ENCODE peak calls at places on chromosome 16, in seven cellular contexts. Q is cardiac fibroblast, T is epithelial cell of esophagus, A is stomach, L is neural progenitor cell, X is Peyer's patch, O is tibial artery. R is an unnamed sample.

GRCh38 chr16:30813821-30814189 is 26.8 kb upstream of the ZNF629 start:
- DNase-seq in Q (no peak), T (peak), A (no peak), L (no peak), X (no peak), O (no peak), R (no peak)

GRCh38 chr16:79008869-79009179 is 591.7 kb downstream of the MAF start:
- DNase-seq in Q (no peak), T (peak), A (no peak), L (no peak), X (no peak), O (no peak), R (no peak)

GRCh38 chr16:19625039-19625438 is 69.5 kb downstream of the VPS35L start:
- DNase-seq in Q (no peak), T (no peak), A (no peak), L (no peak), X (no peak), O (no peak), R (no peak)

GRCh38 chr16:26345951-26346350 is 654.2 kb downstream of the HS3ST4 start:
- DNase-seq in Q (no peak), T (no peak), A (no peak), L (no peak), X (no peak), O (no peak), R (no peak)

GRCh38 chr16:56950881-56951771 is 10.6 kb upstream of the CETP start:
- DNase-seq in Q (peak), T (peak), A (peak), L (peak), X (peak), O (peak), R (no peak)

GRCh38 chr16:61926766-61927165 is 109.5 kb downstream of the CDH8 start:
- DNase-seq in Q (peak), T (peak), A (no peak), L (no peak), X (no peak), O (no peak), R (no peak)

GRCh38 chr16:88376835-88377726 is 5.7 kb upstream of the ZNF469 start:
- DNase-seq in Q (no peak), T (no peak), A (no peak), L (no peak), X (no peak), O (peak), R (no peak)

GRCh38 chr16:15970202-15970601 is 20.8 kb downstream of the ABCC1 start:
- DNase-seq in Q (peak), T (peak), A (no peak), L (peak), X (no peak), O (no peak), R (no peak)

GRCh38 chr16:11676799-11677198 is 8.5 kb downstream of the SNN start:
- DNase-seq in Q (no peak), T (peak), A (no peak), L (no peak), X (no peak), O (no peak), R (no peak)

GRCh38 chr16:22635345-22635744 is 124.7 kb downstream of the NPIPB5 start:
- DNase-seq in Q (no peak), T (no peak), A (no peak), L (no peak), X (no peak), O (no peak), R (no peak)

GRCh38 chr16:57316390-57317017 is 32.0 kb upstream of the PLLP start:
- DNase-seq in Q (peak), T (peak), A (no peak), L (no peak), X (no peak), O (peak), R (peak)

GRCh38 chr16:83599789-83600462 is 207.9 kb upstream of the HSBP1 start:
- DNase-seq in Q (no peak), T (no peak), A (no peak), L (no peak), X (no peak), O (no peak), R (no peak)

GRCh38 chr16:67116388-67117311 is 6.9 kb downstream of the PHAF1 start:
- DNase-seq in Q (peak), T (peak), A (no peak), L (no peak), X (no peak), O (peak), R (no peak)

GRCh38 chr16:3589441-3589921 is 12.3 kb upstream of the NLRC3 start:
- DNase-seq in Q (peak), T (no peak), A (no peak), L (no peak), X (no peak), O (no peak), R (no peak)

GRCh38 chr16:27779719-27780161 is 229.8 kb downstream of the KATNIP start:
- DNase-seq in Q (peak), T (peak), A (peak), L (peak), X (no peak), O (no peak), R (peak)

GRCh38 chr16:30895592-30896202 is 717 bp upstream of the CTF1 start:
- DNase-seq in Q (no peak), T (no peak), A (no peak), L (no peak), X (no peak), O (no peak), R (no peak)

GRCh38 chr16:85606920-85607319 is 6.2 kb upstream of the GSE1 start:
- DNase-seq in Q (no peak), T (no peak), A (no peak), L (no peak), X (no peak), O (no peak), R (no peak)
- H3K4me3 ChIP-seq in Q (no peak), T (no peak), A (no peak), L (peak), X (no peak), O (no peak), R (no peak)

DNA sequence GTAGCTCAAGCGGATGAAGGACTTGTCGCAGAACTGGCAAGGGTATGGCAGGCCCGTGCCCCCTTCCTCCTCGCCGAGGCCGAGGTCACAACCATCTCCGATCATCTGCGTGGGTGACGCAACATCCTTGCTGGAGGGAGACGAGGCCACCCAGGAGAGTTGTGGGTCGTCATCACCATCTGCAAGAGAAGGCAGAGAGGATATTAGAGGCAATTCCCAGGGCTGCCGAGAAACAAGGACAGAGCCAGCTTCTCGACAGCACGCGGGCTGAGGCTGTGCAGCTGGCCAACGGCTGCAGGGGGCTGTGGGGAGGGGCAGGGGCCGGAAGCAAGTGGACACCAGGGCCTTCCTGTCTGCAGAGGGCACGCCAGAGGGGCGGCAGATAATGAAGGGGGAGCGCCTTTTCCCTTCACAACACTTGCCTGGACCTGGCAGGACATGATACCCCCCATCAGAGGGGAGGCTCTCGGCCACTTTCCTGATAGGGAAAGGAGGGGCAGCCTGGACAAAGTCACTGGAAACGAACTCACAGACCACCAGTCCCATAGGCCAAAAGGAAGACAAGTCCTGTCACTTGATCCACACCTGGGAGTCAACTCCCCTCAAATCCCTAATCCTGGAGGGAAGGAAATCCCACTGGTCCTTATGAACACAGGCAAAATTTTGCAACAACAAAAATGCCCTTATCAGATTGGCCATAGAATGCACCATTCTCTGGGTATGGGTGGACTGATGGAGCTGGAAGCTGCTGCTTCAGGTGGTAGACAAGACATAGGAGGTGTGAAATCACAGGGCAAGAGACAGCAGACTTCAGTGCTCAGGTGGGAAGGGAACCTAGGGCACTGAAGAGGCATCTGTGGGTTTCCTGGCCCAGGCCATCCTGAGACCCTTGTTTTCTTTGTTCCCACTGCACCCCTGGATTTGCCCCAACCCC is 216.9 kb downstream of the ZNF423 start:
- DNase-seq in Q (peak), T (no peak), A (no peak), L (no peak), X (no peak), O (no peak), R (no peak)
- H3K4me3 ChIP-seq in Q (no peak), T (no peak), A (no peak), L (no peak), X (no peak), O (no peak), R (no peak)

DNA sequence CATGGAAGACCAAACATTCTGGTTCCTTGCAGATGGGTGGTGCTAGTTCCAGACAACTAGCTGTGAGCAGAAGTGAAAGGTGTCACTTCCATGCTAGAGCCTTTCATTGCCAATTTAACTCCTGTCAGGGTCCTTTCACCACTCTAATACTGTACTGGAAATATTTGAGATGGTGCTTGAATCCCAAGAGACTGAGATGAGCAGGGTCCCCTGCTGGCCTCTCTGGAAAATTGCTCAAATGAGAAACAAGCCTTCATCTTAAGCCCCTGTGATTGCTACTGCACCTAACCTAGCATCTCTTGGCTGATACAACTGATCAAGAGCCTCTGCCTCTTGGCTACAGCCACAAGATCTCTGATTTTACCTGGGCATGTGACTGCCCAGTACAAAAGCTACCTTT is 7.4 kb upstream of the VAC14 start:
- DNase-seq in Q (no peak), T (no peak), A (no peak), L (no peak), X (no peak), O (no peak), R (no peak)
- H3K4me3 ChIP-seq in Q (no peak), T (no peak), A (no peak), L (no peak), X (no peak), O (no peak), R (no peak)

GRCh38 chr16:85373741-85374570 is 239.2 kb upstream of the GSE1 start:
- DNase-seq in Q (no peak), T (no peak), A (no peak), L (no peak), X (no peak), O (no peak), R (no peak)
- H3K4me3 ChIP-seq in Q (no peak), T (no peak), A (no peak), L (no peak), X (no peak), O (no peak), R (no peak)

DNA sequence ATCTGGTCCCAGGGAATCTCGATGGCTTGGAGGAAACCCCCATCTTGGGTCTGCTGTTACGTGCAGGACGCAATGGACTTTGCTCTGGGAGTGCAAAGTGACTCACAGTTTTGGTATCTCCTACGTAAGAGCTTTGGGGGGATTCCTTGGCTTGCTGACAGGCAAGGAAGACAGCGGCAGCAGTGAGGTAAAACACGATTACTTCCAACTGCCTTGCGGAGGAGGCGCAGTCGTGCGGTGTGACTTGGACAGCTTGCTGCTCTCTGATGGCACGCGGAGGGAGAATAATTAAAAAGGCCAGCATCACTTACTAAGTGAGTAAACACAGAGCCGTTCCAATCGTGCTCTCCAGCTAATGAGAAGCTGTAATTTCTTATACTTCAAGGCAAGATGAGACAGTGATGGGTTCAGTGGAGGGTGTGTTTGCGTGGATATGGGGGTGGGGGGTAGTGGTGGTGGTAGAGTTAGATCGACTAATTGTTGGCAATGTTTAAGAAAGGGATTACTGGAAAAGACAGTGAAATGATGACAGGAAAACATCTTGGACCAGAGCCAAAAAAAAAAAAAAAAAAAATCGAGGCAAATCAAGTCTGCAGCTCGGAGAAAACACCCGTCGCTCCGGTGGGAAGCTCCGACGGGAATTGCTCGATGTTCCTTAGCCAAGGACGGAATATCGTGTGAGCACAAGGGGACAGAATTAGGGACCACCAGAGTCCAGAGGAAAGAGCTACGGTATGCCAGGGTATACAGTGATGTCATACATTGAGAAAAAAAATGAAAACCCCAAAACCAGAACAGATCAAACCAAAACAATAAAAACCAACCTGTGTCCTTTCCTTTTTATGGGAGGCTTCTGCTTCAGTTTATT is 184.9 kb upstream of the ZFHX3 start:
- DNase-seq in Q (peak), T (no peak), A (no peak), L (no peak), X (no peak), O (no peak), R (peak)
- H3K4me3 ChIP-seq in Q (peak), T (no peak), A (peak), L (no peak), X (peak), O (peak), R (peak)

GRCh38 chr16:50740747-50741146 is 1.1 kb upstream of the CYLD start:
- DNase-seq in Q (peak), T (peak), A (no peak), L (no peak), X (no peak), O (no peak), R (no peak)
- H3K4me3 ChIP-seq in Q (no peak), T (peak), A (no peak), L (no peak), X (no peak), O (peak), R (no peak)

DNA sequence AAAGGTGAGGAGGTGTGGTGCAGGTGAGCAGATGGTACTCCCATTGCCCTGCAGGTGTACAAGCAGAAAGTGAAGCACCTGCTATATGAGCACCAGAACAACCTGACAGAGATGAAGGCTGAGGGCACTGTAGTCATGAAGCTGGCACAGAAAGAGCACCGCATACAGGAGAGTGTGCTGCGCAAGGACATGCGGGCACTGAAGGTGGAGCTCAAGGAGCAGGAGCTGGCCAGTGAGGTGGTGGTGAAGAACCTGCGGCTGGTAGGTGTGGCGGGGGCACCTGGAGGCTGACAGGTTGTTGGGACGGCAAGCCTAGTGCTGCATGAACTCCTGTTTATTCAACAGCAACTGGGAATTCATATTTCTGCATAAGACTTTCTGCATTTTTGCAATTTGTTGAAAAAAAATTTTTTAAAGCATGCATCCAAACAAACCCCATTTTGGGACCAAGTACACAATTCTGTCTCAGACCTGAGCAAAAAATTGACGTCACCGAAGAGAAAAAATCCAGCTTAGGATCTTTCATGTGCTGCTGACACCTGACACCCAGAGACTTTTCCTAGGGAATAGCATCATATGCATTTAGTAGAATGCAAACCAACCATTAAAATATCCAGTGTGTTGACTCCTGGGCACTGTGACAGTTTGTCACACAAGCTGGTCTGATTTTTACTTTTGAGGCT is 13.5 kb upstream of the DBNDD1 start:
- DNase-seq in Q (peak), T (no peak), A (no peak), L (no peak), X (no peak), O (no peak), R (no peak)
- H3K4me3 ChIP-seq in Q (no peak), T (no peak), A (no peak), L (no peak), X (no peak), O (no peak), R (no peak)

DNA sequence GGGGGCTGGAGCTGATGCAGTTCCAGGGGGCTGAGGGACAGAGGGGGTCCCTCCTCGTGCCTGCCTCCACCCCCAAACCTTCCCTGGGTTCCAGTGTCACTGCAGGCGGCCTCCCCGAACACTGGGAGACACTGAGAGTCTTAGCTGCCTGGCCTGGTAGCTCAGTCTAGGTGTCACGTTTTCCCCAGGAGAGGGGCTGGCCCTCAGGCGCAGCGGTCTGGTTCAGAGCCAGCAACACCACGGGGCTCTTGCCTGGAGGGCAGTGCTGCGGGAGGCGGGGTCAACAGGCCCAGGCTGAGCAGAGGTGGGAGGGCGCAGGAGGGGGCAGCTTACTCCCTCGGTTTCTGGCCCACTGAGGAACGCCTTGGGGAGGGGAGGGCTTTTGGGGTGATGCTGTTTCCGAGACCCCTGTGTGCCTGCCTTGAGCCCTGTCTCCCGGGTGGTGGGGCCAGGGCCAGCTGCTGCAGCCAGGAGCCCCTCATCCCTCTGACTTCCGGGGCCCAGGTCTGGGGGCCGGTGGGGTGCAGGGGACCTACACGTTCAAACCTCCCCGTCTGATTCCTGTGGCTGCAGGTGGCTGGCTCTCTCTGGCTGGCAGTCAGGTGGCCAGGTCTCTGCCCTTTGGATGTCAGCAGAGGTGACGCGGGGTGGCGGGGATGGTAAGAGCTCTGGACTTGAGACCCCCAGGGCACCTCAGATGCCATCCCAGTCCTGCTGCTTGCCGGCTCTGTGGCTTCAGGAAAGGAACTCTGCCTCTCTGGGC is 89.3 kb upstream of the GSE1 start:
- DNase-seq in Q (peak), T (no peak), A (peak), L (peak), X (no peak), O (peak), R (peak)
- H3K4me3 ChIP-seq in Q (no peak), T (no peak), A (no peak), L (no peak), X (no peak), O (no peak), R (no peak)

GRCh38 chr16:29812754-29813643 is 1.0 kb downstream of the PRRT2 start:
- DNase-seq in Q (no peak), T (no peak), A (no peak), L (peak), X (no peak), O (no peak), R (no peak)
- H3K4me3 ChIP-seq in Q (peak), T (no peak), A (peak), L (peak), X (no peak), O (peak), R (peak)